ENCODE peak calls at places on chromosomes 1 and 21, in ten cellular contexts. T is adrenal gland, Z is vagina, R is psoas muscle, S is left lung, P is MM.1S, A is neural progenitor cell, L is cardiac muscle cell, W is Panc1, E is fibroblast of lung. F is an unnamed sample. For H3K4me1, the result is how much of the 10 kb centered on the place peaks cover.

GRCh38 chr1:100077525-100077924 is 55.2 kb downstream of the SASS6 start:
- DNase-seq in W (no peak), E (no peak), L (peak), A (no peak), S (no peak), T (no peak), P (no peak), Z (no peak), R (no peak), F (no peak)

GRCh38 chr1:174568551-174568950 is 120.8 kb downstream of the GPR52 start:
- DNase-seq in R (no peak), T (no peak), L (no peak), Z (no peak), A (no peak), P (no peak), W (no peak), E (no peak), S (no peak), F (no peak)

GRCh38 chr1:198088360-198089071 is 68.3 kb upstream of the NEK7 start:
- DNase-seq in T (peak), Z (no peak), A (peak), W (peak), E (peak), S (no peak), P (peak), L (peak), R (no peak), F (peak)

GRCh38 chr1:98048234-98048633 is 127.4 kb upstream of the DPYD start:
- DNase-seq in E (peak), S (peak), L (peak), Z (no peak), P (peak), A (peak), R (peak), W (no peak), T (peak), F (peak)

GRCh38 chr1:182235952-182236650 is 155.5 kb downstream of the GLUL start:
- DNase-seq in P (no peak), A (no peak), R (peak), Z (no peak), L (no peak), E (peak), T (no peak), S (peak), W (no peak), F (peak)

GRCh38 chr1:84143796-84144565 is at the start of gene PRKACB:
- DNase-seq in A (no peak), T (no peak), P (peak), E (peak), L (peak), Z (no peak), W (peak), R (no peak), S (no peak), F (no peak)

GRCh38 chr1:11059166-11059989 is 440 bp downstream of the SRM start:
- DNase-seq in Z (no peak), S (no peak), R (no peak), L (no peak), T (no peak), W (no peak), E (no peak), P (peak), A (no peak), F (no peak)

GRCh38 chr1:94679336-94680007 is 137.9 kb upstream of the F3 start:
- DNase-seq in Z (no peak), W (no peak), T (no peak), L (peak), A (no peak), P (no peak), E (no peak), R (peak), S (no peak), F (no peak)

GRCh38 chr1:198937231-198938031 is 298.6 kb downstream of the PTPRC start:
- DNase-seq in Z (no peak), P (peak), T (peak), W (peak), R (no peak), S (no peak), L (peak), A (peak), E (peak), F (peak)

GRCh38 chr21:17931080-17931479 is 111.9 kb upstream of the C21orf91 start:
- DNase-seq in W (no peak), P (peak), S (no peak), R (no peak), A (no peak), E (no peak), Z (no peak), L (no peak), T (no peak), F (peak)

GRCh38 chr1:27658951-27659496 is 13.0 kb downstream of the IFI6 start:
- DNase-seq in W (no peak), A (peak), E (peak), P (no peak), T (peak), L (peak), S (peak), R (peak), Z (no peak), F (peak)

GRCh38 chr1:181107711-181108110 is 19.2 kb downstream of the IER5 start:
- DNase-seq in E (no peak), R (no peak), Z (no peak), L (no peak), T (no peak), W (no peak), P (no peak), A (no peak), S (no peak), F (no peak)

GRCh38 chr1:235259133-235259778 is 68.7 kb downstream of the ARID4B start:
- DNase-seq in P (peak), T (no peak), A (no peak), L (no peak), E (no peak), W (no peak), R (no peak), S (no peak), Z (no peak), F (no peak)

GRCh38 chr1:206556047-206556747 is 48.9 kb downstream of the RASSF5 start:
- DNase-seq in S (no peak), A (no peak), W (no peak), P (no peak), T (peak), E (no peak), R (no peak), Z (no peak), L (no peak), F (no peak)

GRCh38 chr1:101166583-101167120 is 70.2 kb upstream of the S1PR1 start:
- DNase-seq in S (no peak), E (no peak), A (no peak), Z (no peak), R (no peak), P (no peak), L (no peak), W (no peak), T (no peak), F (no peak)

GRCh38 chr1:33635336-33636012 is 163.0 kb downstream of the ZSCAN20 start:
- DNase-seq in A (no peak), T (no peak), S (no peak), R (no peak), W (no peak), E (no peak), Z (no peak), L (no peak), P (no peak), F (no peak)

GRCh38 chr1:78475888-78476610 is 14.7 kb upstream of the PTGFR start:
- DNase-seq in E (peak), L (peak), A (no peak), W (no peak), Z (no peak), R (no peak), P (no peak), S (no peak), T (peak), F (no peak)

GRCh38 chr1:61645476-61645875 is 79.5 kb downstream of the TM2D1 start:
- DNase-seq in E (no peak), W (no peak), P (no peak), S (no peak), A (no peak), R (no peak), Z (no peak), L (no peak), T (no peak), F (no peak)

GRCh38 chr1:65458730-65459396 is 38.4 kb downstream of the LEPR start:
- DNase-seq in T (peak), A (no peak), Z (no peak), L (no peak), W (no peak), S (no peak), P (no peak), R (no peak), E (no peak), F (no peak)

GRCh38 chr1:215290018-215290417 is 207.5 kb downstream of the KCNK2 start:
- DNase-seq in R (no peak), Z (no peak), A (no peak), S (no peak), W (no peak), L (no peak), P (no peak), T (no peak), E (no peak), F (no peak)

GRCh38 chr21:37915516-37915915 is 741 bp downstream of the KCNJ6 start:
- DNase-seq in Z (no peak), E (no peak), L (no peak), S (peak), R (no peak), A (peak), W (no peak), P (no peak), T (no peak), F (no peak)

GRCh38 chr1:150537732-150538684 is 11.2 kb upstream of the ADAMTSL4 start:
- DNase-seq in L (peak), Z (no peak), R (peak), E (no peak), T (no peak), A (peak), W (no peak), S (no peak), P (no peak), F (no peak)

GRCh38 chr1:89608627-89609338 is 24.1 kb upstream of the LRRC8C start:
- DNase-seq in Z (no peak), W (no peak), T (no peak), A (no peak), E (no peak), S (peak), P (no peak), L (no peak), R (no peak), F (no peak)

GRCh38 chr21:38920631-38921398 is 115.1 kb downstream of the ETS2 start:
- DNase-seq in T (no peak), Z (no peak), A (no peak), W (no peak), E (peak), R (no peak), L (peak), S (no peak), P (no peak), F (no peak)

GRCh38 chr1:20380175-20380574 is 89.5 kb downstream of the VWA5B1 start:
- DNase-seq in S (no peak), L (no peak), E (no peak), R (no peak), P (no peak), W (no peak), T (no peak), A (no peak), Z (no peak), F (no peak)

GRCh38 chr1:47399841-47400144 is 16.3 kb upstream of the FOXE3 start:
- DNase-seq in S (no peak), R (no peak), A (no peak), P (no peak), W (no peak), Z (no peak), E (no peak), T (no peak), L (no peak), F (no peak)

GRCh38 chr1:42152907-42153597 is at the start of gene GUCA2B:
- DNase-seq in T (no peak), R (no peak), P (no peak), Z (no peak), E (no peak), W (no peak), L (no peak), A (no peak), S (no peak), F (no peak)

GRCh38 chr1:222463059-222463730 is 84.7 kb downstream of the HHIPL2 start:
- DNase-seq in E (no peak), P (no peak), W (no peak), S (no peak), T (no peak), A (no peak), L (no peak), Z (no peak), R (no peak), F (no peak)

GRCh38 chr1:153363641-153364040 is 6.0 kb downstream of the S100A9 start:
- DNase-seq in P (no peak), T (no peak), S (no peak), A (no peak), L (no peak), Z (peak), E (no peak), R (no peak), W (no peak), F (no peak)

GRCh38 chr1:154784924-154785531 is 85.1 kb downstream of the KCNN3 start:
- DNase-seq in A (no peak), L (peak), P (peak), E (no peak), S (no peak), R (no peak), Z (no peak), T (peak), W (no peak), F (peak)

GRCh38 chr1:185483647-185484450 is 166.8 kb upstream of the IVNS1ABP start:
- DNase-seq in E (peak), S (no peak), Z (no peak), A (peak), W (no peak), R (no peak), L (peak), P (no peak), T (peak), F (peak)

GRCh38 chr1:40862008-40862863 is at the start of gene CITED4:
- DNase-seq in S (peak), P (peak), L (peak), R (peak), A (peak), W (peak), Z (no peak), T (peak), E (peak), F (no peak)

GRCh38 chr21:34889537-34890257 is 159.4 kb downstream of the RUNX1 start:
- DNase-seq in P (peak), L (peak), T (peak), W (no peak), S (peak), Z (no peak), A (peak), R (peak), E (peak), F (peak)

GRCh38 chr1:223815865-223816264 is 29.9 kb downstream of the TP53BP2 start:
- DNase-seq in L (no peak), W (peak), Z (no peak), S (no peak), A (no peak), E (no peak), T (no peak), P (no peak), R (no peak), F (no peak)

GRCh38 chr1:173531069-173531693 is 54.0 kb downstream of the PRDX6 start:
- DNase-seq in T (no peak), L (no peak), S (no peak), W (no peak), E (no peak), R (no peak), Z (no peak), P (peak), A (peak), F (no peak)

GRCh38 chr1:226888021-226888420 is 17.6 kb downstream of the PSEN2 start:
- DNase-seq in T (no peak), R (no peak), L (no peak), Z (no peak), P (no peak), S (no peak), E (no peak), W (no peak), A (no peak), F (no peak)
- H3K4me1 ChIP-seq in T (under half), R (under half), L (under half), Z (under half), P (half or more), S (under half), E (under half), W (under half), A (under half), F (under half)

GRCh38 chr1:59137968-59138367 is 158.9 kb upstream of the FGGY start:
- DNase-seq in A (no peak), W (no peak), E (no peak), P (no peak), L (no peak), Z (no peak), T (no peak), S (no peak), R (no peak), F (no peak)

GRCh38 chr1:59138402-59138801 is 158.5 kb upstream of the FGGY start:
- DNase-seq in P (no peak), L (no peak), R (no peak), W (no peak), A (no peak), E (no peak), S (no peak), Z (no peak), T (no peak), F (no peak)

GRCh38 chr1:59136541-59137335 is 160.2 kb upstream of the FGGY start:
- DNase-seq in Z (no peak), T (no peak), R (peak), P (no peak), S (no peak), L (no peak), W (no peak), E (no peak), A (no peak), F (peak)

GRCh38 chr1:59141267-59141863 is 155.5 kb upstream of the FGGY start:
- DNase-seq in Z (no peak), E (no peak), S (no peak), R (no peak), W (no peak), T (peak), P (no peak), L (no peak), A (no peak), F (no peak)

GRCh38 chr1:59139396-59139795 is 157.5 kb upstream of the FGGY start:
- DNase-seq in P (no peak), L (no peak), W (no peak), Z (no peak), A (no peak), S (no peak), T (peak), E (no peak), R (peak), F (no peak)
- H3K4me1 ChIP-seq in P (under half), L (under half), W (under half), Z (under half), A (under half), S (under half), T (under half), E (under half), R (half or more), F (under half)

DNA sequence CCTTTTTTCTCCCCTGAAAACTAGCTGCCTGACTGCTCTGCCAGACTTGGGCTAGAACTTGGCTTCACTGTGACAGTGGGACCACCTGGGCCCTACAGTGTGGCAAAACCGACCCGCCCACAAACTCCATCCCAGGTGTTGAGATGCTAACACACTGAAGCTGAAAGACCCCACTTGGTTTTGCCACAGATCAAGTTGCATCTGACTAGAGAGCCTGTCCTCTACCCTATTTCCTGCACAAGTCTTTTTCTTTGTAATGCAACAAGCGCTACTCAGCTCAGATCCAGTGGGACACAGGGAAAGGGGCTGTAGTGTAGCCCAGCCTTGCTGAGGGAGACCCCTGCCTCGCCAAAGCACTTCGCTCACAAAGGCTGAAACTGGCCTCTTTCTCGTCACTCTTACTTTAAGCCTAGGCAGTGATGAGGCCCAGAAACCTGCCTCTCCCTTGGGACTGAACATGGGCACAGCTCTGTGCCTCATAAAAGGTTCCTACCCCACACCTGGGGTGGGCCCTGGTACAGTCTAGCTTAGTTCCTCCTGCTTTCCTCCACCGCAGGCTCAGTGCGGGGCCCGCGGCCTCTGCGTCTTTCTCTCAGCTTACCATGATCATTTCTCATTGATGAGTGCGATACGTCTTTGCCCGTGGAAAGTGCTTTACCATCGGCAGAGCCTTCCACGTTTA is 9.7 kb downstream of the ALPL start:
- DNase-seq in Z (no peak), P (no peak), T (no peak), A (peak), W (no peak), E (no peak), S (no peak), L (no peak), R (no peak), F (no peak)
- H3K4me1 ChIP-seq in Z (under half), P (under half), T (under half), A (under half), W (under half), E (under half), S (under half), L (under half), R (under half), F (under half)

GRCh38 chr1:25243907-25244306 is 3.3 kb downstream of the RSRP1 start:
- DNase-seq in A (no peak), R (no peak), T (no peak), L (no peak), W (no peak), E (no peak), P (no peak), S (no peak), Z (no peak), F (no peak)

GRCh38 chr1:25232866-25233784 is 823 bp upstream of the SYF2 start:
- DNase-seq in A (peak), T (peak), Z (no peak), P (peak), W (peak), R (peak), E (peak), S (no peak), L (peak), F (peak)

GRCh38 chr1:25239681-25240541 is 7.3 kb downstream of the RSRP1 start:
- DNase-seq in P (peak), W (peak), A (peak), R (peak), S (peak), T (peak), L (peak), E (peak), Z (peak), F (peak)

GRCh38 chr1:25232027-25232865 is at the start of gene SYF2:
- DNase-seq in T (peak), L (peak), W (peak), E (peak), R (peak), A (peak), Z (no peak), S (peak), P (peak), F (peak)

DNA sequence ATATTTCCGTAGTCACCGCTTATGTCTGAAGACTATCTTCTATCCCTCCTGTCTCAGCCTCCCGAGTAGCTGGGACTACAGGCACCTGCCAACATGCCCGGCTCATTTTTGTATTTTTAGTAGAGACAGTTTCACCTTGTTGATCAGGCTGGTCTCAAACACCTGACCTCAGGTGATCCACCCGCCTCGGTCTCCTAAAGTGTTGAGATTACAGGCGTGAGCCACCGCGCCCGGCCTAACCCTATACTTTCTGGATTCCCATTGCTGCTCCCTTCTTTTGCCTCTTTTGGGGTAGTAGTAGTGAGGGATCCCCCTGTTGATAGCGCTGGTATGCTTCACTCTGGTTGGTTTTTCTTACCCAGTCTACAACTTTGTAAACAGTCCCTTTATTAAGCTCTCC is 5.7 kb upstream of the SYF2 start:
- DNase-seq in A (no peak), R (no peak), T (no peak), W (no peak), L (no peak), S (no peak), E (no peak), P (no peak), Z (no peak), F (no peak)
- H3K4me1 ChIP-seq in A (under half), R (half or more), T (under half), W (under half), L (under half), S (half or more), E (under half), P (under half), Z (under half), F (under half)